ENCODE peak calls at places on chromosomes 2 and 18, in four cellular contexts. Z, D, U and K are unnamed samples.
A peak's percentile ranks its signal among the peaks of the same experiment; 100 is the strongest.

GRCh38 chr2:85732467-85733120 is 21.2 kb upstream of the ATOH8 start:
- DNase-seq in U (no peak), D (no peak), Z (no peak), K (no peak)

GRCh38 chr18:79218605-79219195 is 149.5 kb downstream of the ATP9B start:
- DNase-seq in D (no peak), Z (no peak), U (no peak), K (no peak)

GRCh38 chr18:24470022-24470618 is 9.7 kb downstream of the HRH4 start:
- DNase-seq in U (no peak), D (no peak), Z (no peak), K (no peak)

GRCh38 chr2:141207042-141207398 is 923.8 kb downstream of the LRP1B start:
- DNase-seq in Z (no peak), D (no peak), U (no peak), K (no peak)

GRCh38 chr18:12428923-12429322 is 21.2 kb downstream of the PRELID3A start:
- DNase-seq in D (no peak), U (no peak), Z (no peak), K (no peak)

GRCh38 chr2:211812587-211812986 is 726.0 kb downstream of the ERBB4 start:
- DNase-seq in Z (no peak), D (no peak), U (no peak), K (no peak)

GRCh38 chr18:54786211-54786610 is 42.1 kb upstream of the RAB27B start:
- DNase-seq in D (no peak), Z (no peak), U (no peak), K (no peak)

GRCh38 chr2:172340394-172340793 is 87.0 kb upstream of the ITGA6 start:
- DNase-seq in U (peak; percentile 23), D (no peak), Z (no peak), K (no peak)

GRCh38 chr2:203583696-203584095 is 48.6 kb upstream of the RAPH1 start:
- DNase-seq in U (peak; percentile 91), Z (peak; percentile 50), D (no peak), K (no peak)

GRCh38 chr18:25349131-25349925 is 2.6 kb downstream of the ZNF521 start:
- DNase-seq in U (peak; percentile 53), Z (peak; percentile 41), D (no peak), K (no peak)

GRCh38 chr2:171956135-171956830 is 34.0 kb downstream of the HAT1 start:
- DNase-seq in D (no peak), U (no peak), Z (no peak), K (no peak)

GRCh38 chr2:238582159-238582558 is 155.4 kb downstream of the ASB1 start:
- DNase-seq in D (no peak), U (no peak), Z (no peak), K (no peak)

GRCh38 chr2:47025969-47026610 is 110.5 kb upstream of the MCFD2 start:
- DNase-seq in U (no peak), D (no peak), Z (no peak), K (no peak)

GRCh38 chr2:227697013-227697412 is 20.8 kb downstream of the SLC19A3 start:
- DNase-seq in D (no peak), Z (no peak), U (peak; percentile 15), K (no peak)

GRCh38 chr2:233329489-233330135 is 22.0 kb downstream of the SAG start:
- DNase-seq in Z (no peak), D (no peak), U (no peak), K (no peak)

GRCh38 chr2:44933434-44933951 is 8.0 kb upstream of the SIX3 start:
- DNase-seq in Z (no peak), D (no peak), U (no peak), K (no peak)